ENCODE peak calls at places on chromosomes 11 and 22, in nine cellular contexts. G is tibial nerve, H is IMR-90, C is epithelial cell of proximal tubule, E is SK-N-SH, S is bronchial epithelial cell, A is B cell, X is heart left ventricle, K is WERI-Rb-1. L is an unnamed sample.

GRCh38 chr11:106961518-106961917 is 56.8 kb downstream of the GUCY1A2 start:
- DNase-seq in S (peak), G (no peak), X (no peak), C (peak), A (no peak), H (peak), K (no peak), E (no peak), L (no peak)

GRCh38 chr11:115267871-115268270 is 236.3 kb downstream of the CADM1 start:
- DNase-seq in X (no peak), G (no peak), E (no peak), A (no peak), K (no peak), S (no peak), C (no peak), H (no peak), L (peak)

GRCh38 chr11:107619926-107620325 is 29.0 kb downstream of the ELMOD1 start:
- DNase-seq in C (no peak), K (no peak), E (no peak), H (peak), X (no peak), A (no peak), G (no peak), S (no peak), L (no peak)

GRCh38 chr11:9535189-9535781 is 38.2 kb upstream of the WEE1 start:
- DNase-seq in S (peak), G (peak), K (peak), H (peak), A (peak), X (peak), E (peak), C (no peak), L (peak)

GRCh38 chr22:17807571-17808410 is 33.5 kb upstream of the BID start:
- DNase-seq in K (no peak), A (no peak), X (peak), S (no peak), C (no peak), G (no peak), H (peak), E (no peak), L (no peak)

GRCh38 chr22:48700566-48701295 is 1126.9 kb downstream of the BRD1 start:
- DNase-seq in G (no peak), S (no peak), X (peak), H (no peak), E (no peak), K (peak), A (no peak), C (no peak), L (no peak)

GRCh38 chr11:123338266-123338800 is 91.7 kb upstream of the GRAMD1B start:
- DNase-seq in E (no peak), C (no peak), S (peak), H (no peak), G (no peak), A (no peak), X (no peak), K (no peak), L (no peak)

GRCh38 chr11:118607401-118608267 is at the start of gene PHLDB1:
- DNase-seq in G (peak), E (peak), H (peak), C (no peak), S (peak), A (peak), X (peak), K (peak), L (peak)

GRCh38 chr22:39530692-39531331 is 1.7 kb downstream of the RPS19BP1 start:
- DNase-seq in C (no peak), E (peak), S (peak), G (no peak), H (peak), K (peak), X (no peak), A (no peak), L (peak)

GRCh38 chr11:125593113-125593761 is 585 bp downstream of the STT3A start:
- DNase-seq in C (no peak), A (no peak), X (no peak), E (no peak), H (peak), S (peak), G (no peak), K (no peak), L (no peak)

GRCh38 chr22:45200862-45201511 is 37.3 kb downstream of the NUP50 start:
- DNase-seq in A (no peak), K (no peak), G (no peak), S (peak), X (no peak), E (peak), H (peak), C (no peak), L (no peak)

GRCh38 chr11:86374586-86374985 is at the start of gene CCDC81:
- DNase-seq in C (no peak), E (no peak), A (no peak), H (no peak), X (no peak), S (no peak), K (no peak), G (no peak), L (no peak)

GRCh38 chr11:77108436-77108835 is 5.8 kb downstream of the OMP start:
- DNase-seq in G (no peak), H (no peak), X (no peak), E (no peak), K (no peak), S (no peak), C (no peak), A (no peak), L (no peak)

GRCh38 chr11:10886652-10887250 is 28.9 kb upstream of the ZBED5 start:
- DNase-seq in C (no peak), H (no peak), A (no peak), S (no peak), X (no peak), E (no peak), G (no peak), K (no peak), L (no peak)

GRCh38 chr11:130629039-130629438 is 180.6 kb downstream of the ADAMTS15 start:
- DNase-seq in X (no peak), S (peak), A (no peak), H (no peak), K (peak), C (no peak), G (no peak), E (no peak), L (no peak)

GRCh38 chr11:1458340-1459218 is 28.0 kb downstream of the MOB2 start:
- DNase-seq in X (peak), C (no peak), E (peak), S (peak), K (peak), A (no peak), H (peak), G (peak), L (peak)

GRCh38 chr11:33690290-33691050 is 10.2 kb downstream of the C11orf91 start:
- DNase-seq in X (peak), S (peak), A (no peak), K (no peak), E (no peak), C (peak), G (peak), H (peak), L (no peak)

GRCh38 chr11:70666336-70666735 is 268.0 kb downstream of the CTTN start:
- DNase-seq in X (no peak), S (no peak), G (no peak), H (no peak), E (no peak), C (no peak), K (no peak), A (no peak), L (no peak)

GRCh38 chr11:409008-409599 is 5.7 kb downstream of the SIGIRR start:
- DNase-seq in K (no peak), A (no peak), G (no peak), E (no peak), X (peak), H (no peak), S (no peak), C (no peak), L (no peak)

GRCh38 chr22:38935023-38935422 is 22.4 kb upstream of the APOBEC3A start:
- DNase-seq in X (peak), S (peak), E (no peak), C (no peak), A (no peak), K (no peak), H (no peak), G (no peak), L (no peak)

GRCh38 chr22:30947821-30948454 is 20.6 kb downstream of the MORC2 start:
- DNase-seq in S (peak), A (no peak), H (peak), X (no peak), E (peak), G (no peak), C (no peak), K (no peak), L (no peak)

GRCh38 chr11:17734986-17735822 is 623 bp downstream of the KCNC1 start:
- DNase-seq in H (peak), G (peak), A (no peak), X (peak), E (peak), S (peak), C (no peak), K (peak), L (peak)

GRCh38 chr22:30591588-30592359 is at the start of gene PES1:
- DNase-seq in H (peak), C (peak), E (peak), G (peak), K (peak), X (peak), S (peak), A (peak), L (peak)

GRCh38 chr22:42313804-42314581 is 43.5 kb upstream of the TCF20 start:
- DNase-seq in X (peak), G (no peak), E (peak), H (peak), C (peak), A (peak), S (peak), K (peak), L (peak)

GRCh38 chr11:69464621-69464960 is 16.9 kb upstream of the LINC01488 start:
- DNase-seq in K (no peak), A (no peak), C (no peak), G (no peak), S (no peak), E (no peak), H (no peak), X (peak), L (no peak)

GRCh38 chr11:104106136-104106754 is 57.7 kb downstream of the PDGFD start:
- DNase-seq in K (no peak), S (no peak), X (no peak), E (no peak), C (no peak), H (peak), A (no peak), G (no peak), L (no peak)

GRCh38 chr22:28018461-28018927 is 99.4 kb upstream of the PITPNB start:
- DNase-seq in S (no peak), H (no peak), K (no peak), X (peak), G (peak), E (no peak), A (no peak), C (no peak), L (no peak)

GRCh38 chr22:25942989-25943411 is 201.0 kb downstream of the MYO18B start:
- DNase-seq in A (no peak), K (peak), E (peak), X (peak), S (no peak), C (no peak), G (peak), H (no peak), L (no peak)

GRCh38 chr22:32698926-32699619 is 102.4 kb upstream of the TIMP3 start:
- DNase-seq in C (no peak), S (no peak), E (no peak), G (peak), X (peak), K (no peak), A (no peak), H (no peak), L (no peak)

GRCh38 chr11:115325523-115325922 is 178.7 kb downstream of the CADM1 start:
- DNase-seq in S (no peak), K (no peak), G (no peak), A (no peak), E (no peak), H (no peak), C (no peak), X (no peak), L (no peak)

GRCh38 chr11:47259178-47259977 is 1.6 kb downstream of the NR1H3 start:
- DNase-seq in X (peak), H (peak), K (peak), C (no peak), G (no peak), A (peak), E (peak), S (no peak), L (peak)

GRCh38 chr11:14554959-14555358 is 34.8 kb upstream of the PSMA1 start:
- DNase-seq in E (no peak), A (no peak), C (no peak), S (no peak), X (no peak), K (no peak), G (no peak), H (no peak), L (peak)

GRCh38 chr11:12164061-12165014 is 53.9 kb downstream of the MICAL2 start:
- DNase-seq in K (no peak), C (peak), A (no peak), X (no peak), G (no peak), S (peak), H (peak), E (no peak), L (peak)

GRCh38 chr11:120400564-120401364 is 64.6 kb downstream of the ARHGEF12 start:
- DNase-seq in K (no peak), X (no peak), G (no peak), E (no peak), H (peak), A (no peak), S (peak), C (peak), L (no peak)

GRCh38 chr11:6300325-6300724 is 20.0 kb downstream of the CAVIN3 start:
- DNase-seq in G (no peak), E (no peak), X (no peak), H (peak), S (no peak), K (no peak), A (no peak), C (peak), L (no peak)

GRCh38 chr11:6303657-6304056 is 16.6 kb downstream of the CAVIN3 start:
- DNase-seq in K (peak), S (no peak), E (no peak), H (no peak), C (no peak), A (no peak), X (no peak), G (no peak), L (no peak)

GRCh38 chr11:6297831-6298230 is 22.5 kb downstream of the CAVIN3 start:
- DNase-seq in K (no peak), C (no peak), H (no peak), G (no peak), X (no peak), S (peak), A (no peak), E (no peak), L (no peak)

GRCh38 chr11:6301096-6301495 is 19.2 kb downstream of the CAVIN3 start:
- DNase-seq in C (no peak), G (no peak), H (no peak), K (no peak), X (no peak), A (no peak), S (no peak), E (no peak), L (no peak)

DNA sequence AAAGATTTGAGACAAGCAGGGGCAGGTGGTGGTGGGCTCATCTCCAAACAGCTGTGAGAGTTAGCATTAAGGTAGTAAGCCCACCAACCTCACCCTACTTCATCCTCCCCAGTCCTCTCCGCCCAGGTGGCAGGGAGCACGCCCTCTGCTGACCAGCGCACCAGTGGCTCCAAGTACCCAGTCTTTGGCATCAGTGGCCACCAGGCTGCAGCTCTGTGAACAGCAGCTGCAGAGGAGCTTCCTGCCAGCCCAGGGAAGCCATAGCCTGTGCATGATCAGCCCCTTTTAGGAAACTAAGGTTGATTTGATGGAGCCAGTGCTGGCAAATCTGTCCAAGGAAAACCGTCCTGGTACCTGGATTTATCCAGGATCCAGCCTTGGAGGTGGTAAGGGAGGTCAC is 21.7 kb downstream of the CAVIN3 start:
- DNase-seq in K (peak), E (peak), S (peak), A (no peak), H (no peak), C (no peak), X (peak), G (no peak), L (peak)
- TF ChIP-seq CTCF in K (peak), E (peak), S (peak), A (no peak), H (peak), C (peak), X (peak), G (peak), L (peak)

DNA sequence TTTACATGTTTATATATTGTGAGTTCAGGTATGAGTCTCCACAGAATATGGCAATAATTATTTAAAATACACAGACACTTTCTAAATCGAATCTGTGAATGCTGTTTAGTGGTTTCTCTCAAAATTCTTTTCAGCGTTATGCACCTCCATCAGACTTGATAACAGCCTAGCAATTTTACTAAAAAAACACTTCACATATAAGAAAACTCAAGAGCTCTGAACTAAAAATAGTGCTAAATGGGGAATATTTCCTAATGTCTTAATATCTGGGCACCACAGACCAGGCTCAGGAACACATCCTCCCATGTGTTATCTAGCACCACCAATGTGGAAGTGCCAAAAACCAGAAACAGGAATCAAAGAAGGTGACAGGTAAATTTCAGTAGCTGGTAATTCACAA is 47.9 kb downstream of the ARHGAP32 start:
- DNase-seq in G (no peak), C (no peak), K (no peak), A (no peak), H (no peak), X (no peak), E (no peak), S (no peak), L (no peak)
- TF ChIP-seq CTCF in G (no peak), C (no peak), K (no peak), A (no peak), H (no peak), X (no peak), E (no peak), S (no peak), L (no peak)

GRCh38 chr11:75509201-75509600 is 16.5 kb downstream of the GDPD5 start:
- DNase-seq in K (no peak), G (no peak), S (no peak), X (no peak), A (no peak), H (no peak), C (no peak), E (no peak), L (no peak)
- TF ChIP-seq CTCF in K (no peak), G (no peak), S (no peak), X (no peak), A (peak), H (no peak), C (peak), E (no peak), L (no peak)

GRCh38 chr11:62627718-62628117 is 5.9 kb upstream of the B3GAT3 start:
- DNase-seq in H (no peak), A (no peak), S (no peak), C (no peak), E (no peak), G (no peak), X (no peak), K (no peak), L (peak)
- TF ChIP-seq CTCF in H (no peak), A (no peak), S (peak), C (peak), E (peak), G (no peak), X (no peak), K (peak), L (no peak)

DNA sequence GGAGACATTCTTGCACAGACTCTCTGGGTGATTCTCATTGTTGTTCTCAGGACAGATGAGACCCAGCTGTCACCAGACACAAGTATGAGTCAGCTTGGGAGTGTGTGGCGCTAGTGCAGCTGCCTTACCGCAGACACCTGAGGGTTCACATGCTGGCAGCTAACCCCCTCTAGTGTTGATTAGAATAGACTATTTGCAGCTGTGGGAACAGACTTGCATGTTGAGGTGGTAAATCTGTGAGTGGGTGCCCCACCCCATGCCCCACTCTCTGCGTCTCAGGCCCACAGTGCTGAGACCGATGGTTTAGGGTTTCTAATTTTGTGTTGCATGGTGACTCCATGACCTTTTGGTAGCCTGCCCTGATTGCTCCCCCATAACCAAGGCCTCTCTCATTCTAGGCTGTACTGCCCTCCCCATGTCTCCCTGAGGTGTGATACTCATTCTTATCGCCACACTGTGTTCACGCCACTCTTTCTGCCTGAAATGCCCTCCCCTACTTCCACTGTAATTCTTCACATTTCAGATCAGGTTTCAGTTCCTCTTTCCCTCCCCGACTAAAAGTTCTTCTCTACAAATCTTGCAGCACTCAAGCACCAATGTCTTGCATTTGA is 73.7 kb upstream of the KIRREL3 start:
- DNase-seq in S (peak), K (peak), H (peak), C (peak), X (peak), E (peak), A (peak), G (no peak), L (peak)
- TF ChIP-seq CTCF in S (no peak), K (peak), H (peak), C (peak), X (no peak), E (peak), A (no peak), G (no peak), L (no peak)

GRCh38 chr22:24140357-24140756 is 40.9 kb upstream of the SUSD2 start:
- DNase-seq in H (peak), K (no peak), X (no peak), S (no peak), G (no peak), C (no peak), E (no peak), A (no peak), L (no peak)

GRCh38 chr22:24141586-24141985 is 39.7 kb upstream of the SUSD2 start:
- DNase-seq in X (no peak), S (peak), E (no peak), C (no peak), K (no peak), H (peak), G (no peak), A (no peak), L (peak)

GRCh38 chr22:24144056-24144455 is 37.2 kb upstream of the SUSD2 start:
- DNase-seq in S (no peak), A (no peak), H (no peak), C (no peak), G (no peak), E (no peak), K (no peak), X (no peak), L (no peak)

GRCh38 chr22:24142831-24143230 is 38.5 kb upstream of the SUSD2 start:
- DNase-seq in H (no peak), K (no peak), G (no peak), A (no peak), X (no peak), C (no peak), E (no peak), S (no peak), L (no peak)

GRCh38 chr22:24142241-24142640 is 39.0 kb upstream of the SUSD2 start:
- DNase-seq in C (no peak), G (no peak), E (no peak), X (no peak), H (no peak), K (no peak), S (peak), A (no peak), L (no peak)
- TF ChIP-seq CTCF in C (no peak), G (no peak), E (no peak), X (no peak), H (no peak), K (no peak), S (no peak), A (no peak), L (no peak)

GRCh38 chr11:63993100-63993499 is 6.9 kb downstream of the OTUB1 start:
- DNase-seq in G (no peak), C (no peak), K (no peak), E (no peak), H (no peak), X (no peak), S (no peak), A (no peak), L (no peak)
- TF ChIP-seq CTCF in G (no peak), C (no peak), K (no peak), E (no peak), H (no peak), X (no peak), S (no peak), A (no peak), L (no peak)

GRCh38 chr11:59669611-59670009 is 773 bp upstream of the PATL1 start:
- DNase-seq in C (no peak), S (peak), A (no peak), K (no peak), X (peak), E (no peak), G (no peak), H (peak), L (no peak)

GRCh38 chr11:59667812-59668187 is 1.0 kb downstream of the PATL1 start:
- DNase-seq in S (no peak), K (no peak), X (no peak), E (no peak), C (no peak), H (no peak), A (no peak), G (no peak), L (no peak)

GRCh38 chr11:59668950-59669610 is at the start of gene PATL1:
- DNase-seq in X (peak), K (peak), E (peak), H (peak), C (peak), G (peak), S (peak), A (peak), L (peak)

GRCh38 chr11:59666969-59667368 is 1.9 kb downstream of the PATL1 start:
- DNase-seq in A (no peak), X (no peak), G (no peak), C (no peak), E (no peak), S (no peak), K (no peak), H (peak), L (no peak)

GRCh38 chr11:59668188-59668949 is 468 bp downstream of the PATL1 start:
- DNase-seq in E (no peak), G (peak), A (peak), S (peak), X (peak), C (no peak), H (peak), K (peak), L (peak)
- TF ChIP-seq CTCF in E (no peak), G (no peak), A (peak), S (peak), X (peak), C (no peak), H (no peak), K (no peak), L (no peak)

L was measured in activated CD8-positive, alpha-beta T cell treated with anti-CD3 and anti-CD28 coated beads for 36 hours.